ENCODE peak calls at places on chromosome 20, in five cellular contexts. L is NT2/D1, S is HepG2, A is GM12878, W is H1. G is an unnamed sample.

GRCh38 chr20:21019831-21020655 is 86.1 kb downstream of the LINC00237 start:
- DNase-seq in L (no peak), S (peak), A (no peak), W (peak), G (no peak)

GRCh38 chr20:56447227-56447626 is 21.2 kb upstream of the RTF2 start:
- DNase-seq in L (no peak), S (no peak), A (no peak), W (no peak), G (no peak)

GRCh38 chr20:41058007-41058673 is 29.5 kb downstream of the TOP1 start:
- DNase-seq in L (no peak), S (peak), A (no peak), W (no peak), G (no peak)

GRCh38 chr20:52379723-52380336 is 188.3 kb upstream of the ZFP64 start:
- DNase-seq in L (no peak), S (peak), A (no peak), W (peak), G (peak)

GRCh38 chr20:611843-612185 is 1.7 kb upstream of the TCF15 start:
- DNase-seq in L (no peak), S (no peak), A (no peak), W (no peak), G (no peak)

GRCh38 chr20:18397090-18397489 is 69.7 kb downstream of the DZANK1 start:
- DNase-seq in L (no peak), S (no peak), A (no peak), W (no peak), G (no peak)

GRCh38 chr20:59121714-59122376 is 41.8 kb upstream of the ZNF831 start:
- DNase-seq in L (peak), S (no peak), A (no peak), W (no peak), G (no peak)

GRCh38 chr20:58037631-58038030 is 190.8 kb downstream of the ANKRD60 start:
- DNase-seq in L (no peak), S (no peak), A (no peak), W (peak), G (no peak)

GRCh38 chr20:9608639-9609440 is 94.5 kb downstream of the LAMP5 start:
- DNase-seq in L (no peak), S (no peak), A (no peak), W (no peak), G (no peak)

GRCh38 chr20:2859330-2860121 is 13.8 kb upstream of the PTPRA start:
- DNase-seq in L (no peak), S (no peak), A (no peak), W (no peak), G (no peak)

GRCh38 chr20:7758436-7758835 is 181.8 kb downstream of the HAO1 start:
- DNase-seq in L (no peak), S (no peak), A (no peak), W (no peak), G (no peak)
- TF ChIP-seq SUZ12 in L (no peak), S (no peak), A (no peak), W (no peak), G (no peak)

DNA sequence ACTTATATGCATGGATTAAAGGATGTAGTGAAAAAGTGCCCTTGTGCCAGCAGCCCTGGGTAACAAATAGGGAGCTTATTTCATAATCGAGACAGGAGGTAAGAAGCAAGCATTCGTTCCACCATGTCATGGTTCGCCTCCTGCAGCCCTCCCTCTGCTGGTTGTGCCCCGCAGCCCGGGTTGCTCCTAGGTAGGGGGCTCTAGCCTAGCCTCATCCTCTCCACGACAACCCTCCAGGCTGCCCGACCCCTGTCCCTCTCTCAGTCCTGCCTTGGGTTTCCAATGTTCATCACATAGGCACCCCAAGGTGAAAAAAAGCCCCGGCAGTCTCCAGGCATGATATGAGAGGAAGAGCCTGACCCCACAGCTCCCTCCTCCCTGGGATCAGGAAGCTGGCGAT is 75.5 kb upstream of the SYNDIG1 start:
- DNase-seq in L (no peak), S (no peak), A (no peak), W (no peak), G (no peak)
- TF ChIP-seq SUZ12 in L (no peak), S (no peak), A (no peak), W (no peak), G (no peak)

GRCh38 chr20:6700563-6701328 is 66.7 kb upstream of the BMP2 start:
- DNase-seq in L (no peak), S (no peak), A (no peak), W (no peak), G (no peak)
- TF ChIP-seq SUZ12 in L (no peak), S (no peak), A (no peak), W (no peak), G (no peak)

DNA sequence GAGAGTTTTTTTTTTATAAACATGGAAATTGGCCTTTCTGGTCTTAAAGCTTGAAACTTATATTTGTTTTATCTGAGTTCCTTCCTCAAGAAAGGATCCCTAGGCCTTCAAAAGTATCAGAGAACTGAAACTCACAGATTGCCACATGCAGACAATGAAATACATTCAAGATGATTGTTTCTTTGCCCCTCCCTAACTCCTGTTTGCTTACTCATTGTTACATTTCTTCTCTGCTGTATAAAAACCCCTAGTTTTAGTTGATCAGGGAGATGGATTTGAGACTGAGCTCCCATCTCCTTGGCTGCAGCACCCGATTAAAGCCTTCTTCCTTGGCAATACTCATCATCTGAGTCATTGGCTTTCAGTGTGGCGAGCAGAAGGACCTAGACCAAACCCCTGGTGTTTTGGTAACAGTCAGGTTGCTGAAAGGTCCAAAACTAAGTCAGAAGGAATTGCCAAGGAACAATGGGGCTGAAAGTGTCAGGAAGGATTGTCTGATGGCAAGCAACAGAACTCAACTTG is 132.3 kb upstream of the SULF2 start:
- DNase-seq in L (no peak), S (no peak), A (no peak), W (no peak), G (no peak)
- TF ChIP-seq SUZ12 in L (no peak), S (no peak), A (no peak), W (no peak), G (no peak)

GRCh38 chr20:63278661-63279060 is 6.0 kb downstream of the ARFGAP1 start:
- DNase-seq in L (no peak), S (no peak), A (no peak), W (no peak), G (no peak)
- TF ChIP-seq SUZ12 in L (no peak), S (no peak), A (no peak), W (no peak), G (no peak)

GRCh38 chr20:5056801-5057599 is 55.7 kb upstream of the SLC23A2 start:
- DNase-seq in L (no peak), S (peak), A (peak), W (peak), G (peak)
- TF ChIP-seq SUZ12 in L (no peak), S (no peak), A (no peak), W (no peak), G (no peak)

GRCh38 chr20:36260316-36260715 is 24.0 kb downstream of the AAR2 start:
- DNase-seq in L (no peak), S (no peak), A (no peak), W (no peak), G (no peak)
- TF ChIP-seq SUZ12 in L (no peak), S (no peak), A (no peak), W (no peak), G (no peak)

G was measured in HEK293T.